ENCODE peak calls at places on chromosomes 7 and 10, in five cellular contexts. One of them, this sample, is unnamed.

GRCh38 chr10:19730071-19730470 is 86.2 kb upstream of the PLXDC2 start:
- DNase-seq in heart right ventricle: no peak
- DNase-seq in NCI-H2171 treated with DMSO at 0.1 percent for 48 hours: no peak
- DNase-seq in effector memory CD8-positive, alpha-beta T cell: no peak
- DNase-seq in erythroblast: no peak
- DNase-seq in this sample: no peak

GRCh38 chr7:40197527-40197926 is 62.7 kb downstream of the SUGCT start:
- DNase-seq in heart right ventricle: no peak
- DNase-seq in NCI-H2171 treated with DMSO at 0.1 percent for 48 hours: no peak
- DNase-seq in effector memory CD8-positive, alpha-beta T cell: no peak
- DNase-seq in erythroblast: no peak
- DNase-seq in this sample: no peak

GRCh38 chr10:119541046-119541445 is 1.5 kb downstream of the RGS10 start:
- DNase-seq in heart right ventricle: no peak
- DNase-seq in NCI-H2171 treated with DMSO at 0.1 percent for 48 hours: no peak
- DNase-seq in effector memory CD8-positive, alpha-beta T cell: no peak
- DNase-seq in erythroblast: peak; percentile 31
- DNase-seq in this sample: no peak

GRCh38 chr7:88090671-88091070 is 129.2 kb downstream of the SRI start:
- DNase-seq in heart right ventricle: no peak
- DNase-seq in NCI-H2171 treated with DMSO at 0.1 percent for 48 hours: no peak
- DNase-seq in effector memory CD8-positive, alpha-beta T cell: no peak
- DNase-seq in erythroblast: no peak
- DNase-seq in this sample: no peak

GRCh38 chr10:31888442-31888841 is 40.2 kb downstream of the ARHGAP12 start:
- DNase-seq in heart right ventricle: no peak
- DNase-seq in NCI-H2171 treated with DMSO at 0.1 percent for 48 hours: no peak
- DNase-seq in effector memory CD8-positive, alpha-beta T cell: no peak
- DNase-seq in erythroblast: no peak
- DNase-seq in this sample: no peak

GRCh38 chr10:98800263-98800662 is 353.5 kb upstream of the HPS1 start:
- DNase-seq in heart right ventricle: no peak
- DNase-seq in NCI-H2171 treated with DMSO at 0.1 percent for 48 hours: no peak
- DNase-seq in effector memory CD8-positive, alpha-beta T cell: no peak
- DNase-seq in erythroblast: no peak
- DNase-seq in this sample: no peak

GRCh38 chr7:28211006-28211405 is 30.4 kb upstream of the JAZF1 start:
- DNase-seq in heart right ventricle: no peak
- DNase-seq in NCI-H2171 treated with DMSO at 0.1 percent for 48 hours: no peak
- DNase-seq in effector memory CD8-positive, alpha-beta T cell: no peak
- DNase-seq in erythroblast: no peak
- DNase-seq in this sample: no peak

GRCh38 chr7:88792361-88792760 is 3.2 kb downstream of the TEX47 start:
- DNase-seq in heart right ventricle: no peak
- DNase-seq in NCI-H2171 treated with DMSO at 0.1 percent for 48 hours: no peak
- DNase-seq in effector memory CD8-positive, alpha-beta T cell: no peak
- DNase-seq in erythroblast: no peak
- DNase-seq in this sample: no peak

GRCh38 chr10:102627446-102628293 is 16.6 kb upstream of the TRIM8 start:
- DNase-seq in heart right ventricle: peak; percentile 55
- DNase-seq in NCI-H2171 treated with DMSO at 0.1 percent for 48 hours: no peak
- DNase-seq in effector memory CD8-positive, alpha-beta T cell: no peak
- DNase-seq in erythroblast: no peak
- DNase-seq in this sample: no peak

GRCh38 chr10:79905322-79906314 is 43.3 kb downstream of the SFTPD start:
- DNase-seq in heart right ventricle: no peak
- DNase-seq in NCI-H2171 treated with DMSO at 0.1 percent for 48 hours: no peak
- DNase-seq in effector memory CD8-positive, alpha-beta T cell: no peak
- DNase-seq in erythroblast: peak; percentile 35
- DNase-seq in this sample: no peak

GRCh38 chr7:84412161-84412969 is 217.8 kb upstream of the SEMA3A start:
- DNase-seq in heart right ventricle: no peak
- DNase-seq in NCI-H2171 treated with DMSO at 0.1 percent for 48 hours: peak; percentile 69
- DNase-seq in effector memory CD8-positive, alpha-beta T cell: no peak
- DNase-seq in erythroblast: no peak
- DNase-seq in this sample: no peak

GRCh38 chr10:76350583-76350982 is 919.2 kb downstream of the LRMDA start:
- DNase-seq in heart right ventricle: no peak
- DNase-seq in NCI-H2171 treated with DMSO at 0.1 percent for 48 hours: no peak
- DNase-seq in effector memory CD8-positive, alpha-beta T cell: no peak
- DNase-seq in erythroblast: no peak
- DNase-seq in this sample: no peak

GRCh38 chr7:132614428-132615076 is 38.3 kb upstream of the PLXNA4 start:
- DNase-seq in heart right ventricle: peak; percentile 40
- DNase-seq in NCI-H2171 treated with DMSO at 0.1 percent for 48 hours: peak; percentile 9
- DNase-seq in effector memory CD8-positive, alpha-beta T cell: no peak
- DNase-seq in erythroblast: no peak
- DNase-seq in this sample: no peak

GRCh38 chr7:18694484-18694883 is 198.9 kb downstream of the HDAC9 start:
- DNase-seq in heart right ventricle: no peak
- DNase-seq in NCI-H2171 treated with DMSO at 0.1 percent for 48 hours: no peak
- DNase-seq in effector memory CD8-positive, alpha-beta T cell: no peak
- DNase-seq in erythroblast: no peak
- DNase-seq in this sample: no peak

GRCh38 chr10:101595591-101596433 is 7.7 kb downstream of the DPCD start:
- DNase-seq in heart right ventricle: no peak
- DNase-seq in NCI-H2171 treated with DMSO at 0.1 percent for 48 hours: no peak
- DNase-seq in effector memory CD8-positive, alpha-beta T cell: no peak
- DNase-seq in erythroblast: no peak
- DNase-seq in this sample: no peak

GRCh38 chr10:48254745-48255144 is 19.8 kb downstream of the FRMPD2 start:
- DNase-seq in heart right ventricle: no peak
- DNase-seq in NCI-H2171 treated with DMSO at 0.1 percent for 48 hours: peak; percentile 13
- DNase-seq in effector memory CD8-positive, alpha-beta T cell: no peak
- DNase-seq in erythroblast: no peak
- DNase-seq in this sample: no peak

GRCh38 chr7:134707663-134708383 is 61.2 kb downstream of the BPGM start:
- DNase-seq in heart right ventricle: no peak
- DNase-seq in NCI-H2171 treated with DMSO at 0.1 percent for 48 hours: no peak
- DNase-seq in effector memory CD8-positive, alpha-beta T cell: no peak
- DNase-seq in erythroblast: no peak
- DNase-seq in this sample: no peak

GRCh38 chr10:120403109-120403508 is 53.9 kb upstream of the PLPP4 start:
- DNase-seq in heart right ventricle: no peak
- DNase-seq in NCI-H2171 treated with DMSO at 0.1 percent for 48 hours: no peak
- DNase-seq in effector memory CD8-positive, alpha-beta T cell: no peak
- DNase-seq in erythroblast: no peak
- DNase-seq in this sample: no peak

GRCh38 chr10:74177140-74177677 is 26.2 kb downstream of the ADK start:
- DNase-seq in heart right ventricle: peak; percentile 29
- DNase-seq in NCI-H2171 treated with DMSO at 0.1 percent for 48 hours: peak; percentile 24
- DNase-seq in effector memory CD8-positive, alpha-beta T cell: no peak
- DNase-seq in erythroblast: peak; percentile 68
- DNase-seq in this sample: no peak

GRCh38 chr10:112875474-112876267 is 74.4 kb upstream of the TCF7L2 start:
- DNase-seq in heart right ventricle: no peak
- DNase-seq in NCI-H2171 treated with DMSO at 0.1 percent for 48 hours: no peak
- DNase-seq in effector memory CD8-positive, alpha-beta T cell: no peak
- DNase-seq in erythroblast: no peak
- DNase-seq in this sample: no peak

GRCh38 chr7:149444260-149444659 is 16.6 kb downstream of the ZNF777 start:
- DNase-seq in heart right ventricle: no peak
- DNase-seq in NCI-H2171 treated with DMSO at 0.1 percent for 48 hours: no peak
- DNase-seq in effector memory CD8-positive, alpha-beta T cell: no peak
- DNase-seq in erythroblast: no peak
- DNase-seq in this sample: no peak

GRCh38 chr7:79452032-79452494 is 1.4 kb downstream of the MAGI2 start:
- DNase-seq in heart right ventricle: peak; percentile 84
- DNase-seq in NCI-H2171 treated with DMSO at 0.1 percent for 48 hours: peak; percentile 76
- DNase-seq in effector memory CD8-positive, alpha-beta T cell: no peak
- DNase-seq in erythroblast: peak; percentile 45
- DNase-seq in this sample: peak; percentile 81

GRCh38 chr7:92934096-92934495 is 97.7 kb upstream of the CDK6 start:
- DNase-seq in heart right ventricle: no peak
- DNase-seq in NCI-H2171 treated with DMSO at 0.1 percent for 48 hours: no peak
- DNase-seq in effector memory CD8-positive, alpha-beta T cell: no peak
- DNase-seq in erythroblast: no peak
- DNase-seq in this sample: no peak

GRCh38 chr10:8544057-8544380 is 489.5 kb downstream of the GATA3 start:
- DNase-seq in heart right ventricle: no peak
- DNase-seq in NCI-H2171 treated with DMSO at 0.1 percent for 48 hours: no peak
- DNase-seq in effector memory CD8-positive, alpha-beta T cell: no peak
- DNase-seq in erythroblast: no peak
- DNase-seq in this sample: no peak

GRCh38 chr7:129947701-129948100 is 5.1 kb downstream of the UBE2H start:
- DNase-seq in heart right ventricle: no peak
- DNase-seq in NCI-H2171 treated with DMSO at 0.1 percent for 48 hours: no peak
- DNase-seq in effector memory CD8-positive, alpha-beta T cell: no peak
- DNase-seq in erythroblast: no peak
- DNase-seq in this sample: no peak

GRCh38 chr10:49170632-49171325 is 17.4 kb downstream of the TMEM273 start:
- DNase-seq in heart right ventricle: no peak
- DNase-seq in NCI-H2171 treated with DMSO at 0.1 percent for 48 hours: no peak
- DNase-seq in effector memory CD8-positive, alpha-beta T cell: no peak
- DNase-seq in erythroblast: no peak
- DNase-seq in this sample: no peak

GRCh38 chr7:82593780-82594179 is 150.2 kb upstream of the CACNA2D1 start:
- DNase-seq in heart right ventricle: no peak
- DNase-seq in NCI-H2171 treated with DMSO at 0.1 percent for 48 hours: peak; percentile 92
- DNase-seq in effector memory CD8-positive, alpha-beta T cell: no peak
- DNase-seq in erythroblast: no peak
- DNase-seq in this sample: peak; percentile 72

GRCh38 chr10:3398825-3399646 is 226.5 kb upstream of the PITRM1 start:
- DNase-seq in heart right ventricle: peak; percentile 38
- DNase-seq in NCI-H2171 treated with DMSO at 0.1 percent for 48 hours: no peak
- DNase-seq in effector memory CD8-positive, alpha-beta T cell: no peak
- DNase-seq in erythroblast: no peak
- DNase-seq in this sample: no peak

GRCh38 chr10:127354992-127355391 is 158.6 kb upstream of the INSYN2A start:
- DNase-seq in heart right ventricle: no peak
- DNase-seq in NCI-H2171 treated with DMSO at 0.1 percent for 48 hours: no peak
- DNase-seq in effector memory CD8-positive, alpha-beta T cell: no peak
- DNase-seq in erythroblast: no peak
- DNase-seq in this sample: no peak

GRCh38 chr7:106071999-106072714 is 40.0 kb downstream of the SYPL1 start:
- DNase-seq in heart right ventricle: no peak
- DNase-seq in NCI-H2171 treated with DMSO at 0.1 percent for 48 hours: peak; percentile 96
- DNase-seq in effector memory CD8-positive, alpha-beta T cell: no peak
- DNase-seq in erythroblast: peak; percentile 81
- DNase-seq in this sample: peak; percentile 51

GRCh38 chr7:23477170-23477525 is 6.9 kb upstream of the IGF2BP3 start:
- DNase-seq in heart right ventricle: no peak
- DNase-seq in NCI-H2171 treated with DMSO at 0.1 percent for 48 hours: no peak
- DNase-seq in effector memory CD8-positive, alpha-beta T cell: no peak
- DNase-seq in erythroblast: no peak
- DNase-seq in this sample: no peak

GRCh38 chr7:135685306-135686084 is 23.2 kb downstream of the STMP1 start:
- DNase-seq in heart right ventricle: no peak
- DNase-seq in NCI-H2171 treated with DMSO at 0.1 percent for 48 hours: no peak
- DNase-seq in effector memory CD8-positive, alpha-beta T cell: no peak
- DNase-seq in erythroblast: no peak
- DNase-seq in this sample: no peak

GRCh38 chr7:82816272-82816671 is 346.4 kb downstream of the PCLO start:
- DNase-seq in heart right ventricle: no peak
- DNase-seq in NCI-H2171 treated with DMSO at 0.1 percent for 48 hours: no peak
- DNase-seq in effector memory CD8-positive, alpha-beta T cell: no peak
- DNase-seq in erythroblast: no peak
- DNase-seq in this sample: no peak

GRCh38 chr7:29607889-29608288 is 44.3 kb downstream of the PRR15 start:
- DNase-seq in heart right ventricle: no peak
- DNase-seq in NCI-H2171 treated with DMSO at 0.1 percent for 48 hours: no peak
- DNase-seq in effector memory CD8-positive, alpha-beta T cell: no peak
- DNase-seq in erythroblast: no peak
- DNase-seq in this sample: no peak

GRCh38 chr7:75915416-75916156 is 631 bp downstream of the POR start:
- DNase-seq in heart right ventricle: peak; percentile 24
- DNase-seq in NCI-H2171 treated with DMSO at 0.1 percent for 48 hours: peak; percentile 9
- DNase-seq in effector memory CD8-positive, alpha-beta T cell: peak; percentile 26
- DNase-seq in erythroblast: peak; percentile 37
- DNase-seq in this sample: no peak